ENCODE peak calls at places on chromosomes 4 and X, in nine cellular contexts. A is SJSA1; E is sigmoid colon; Y is neuronal stem cell; T is Daoy; R is left ventricle myocardium inferior; D is left kidney; M is retina; V is stimulated activated CD4-positive, alpha-beta T cell treated with anti-CD3 and anti-CD28 coated beads, Interleukin-4, amount 100 ng/mL, for 1 hour. S is an unnamed sample.

GRCh38 chr4:3871181-3871852 is 105.1 kb downstream of the ADRA2C start:
- DNase-seq in A (peak), E (peak), Y (peak), T (peak), R (no peak), D (peak), M (peak), V (no peak), S (peak)

GRCh38 chrX:150199803-150200202 is 163.3 kb upstream of the MAMLD1 start:
- DNase-seq in A (no peak), E (no peak), Y (no peak), T (no peak), R (no peak), D (no peak), M (no peak), V (no peak), S (no peak)

GRCh38 chr4:41120297-41121217 is 93.8 kb downstream of the APBB2 start:
- DNase-seq in A (no peak), E (peak), Y (no peak), T (no peak), R (peak), D (peak), M (no peak), V (no peak), S (no peak)

GRCh38 chr4:113328514-113328913 is 279.1 kb downstream of the ANK2 start:
- DNase-seq in A (no peak), E (no peak), Y (no peak), T (peak), R (no peak), D (peak), M (no peak), V (peak), S (peak)

GRCh38 chr4:89640620-89641366 is 196.2 kb downstream of the SNCA start:
- DNase-seq in A (no peak), E (no peak), Y (peak), T (peak), R (peak), D (peak), M (peak), V (no peak), S (peak)

GRCh38 chr4:148444296-148445070 is 2.3 kb upstream of the NR3C2 start:
- DNase-seq in A (no peak), E (peak), Y (peak), T (peak), R (peak), D (peak), M (peak), V (peak), S (peak)

GRCh38 chrX:74922922-74923321 is 2.3 kb downstream of the NEXMIF start:
- DNase-seq in A (no peak), E (no peak), Y (no peak), T (no peak), R (no peak), D (no peak), M (no peak), V (no peak), S (no peak)

GRCh38 chr4:95877636-95878035 is 37.7 kb downstream of the PDHA2 start:
- DNase-seq in A (no peak), E (no peak), Y (no peak), T (no peak), R (no peak), D (no peak), M (no peak), V (no peak), S (no peak)

GRCh38 chr4:105192910-105193309 is 46.2 kb downstream of the TET2 start:
- DNase-seq in A (no peak), E (no peak), Y (no peak), T (no peak), R (no peak), D (no peak), M (no peak), V (no peak), S (no peak)

GRCh38 chr4:162061214-162061613 is 102.6 kb downstream of the FSTL5 start:
- DNase-seq in A (no peak), E (no peak), Y (peak), T (peak), R (no peak), D (peak), M (peak), V (no peak), S (no peak)

GRCh38 chrX:150546711-150547153 is 21.7 kb upstream of the MTM1 start:
- DNase-seq in A (no peak), E (no peak), Y (no peak), T (no peak), R (no peak), D (peak), M (no peak), V (peak), S (no peak)

GRCh38 chrX:96563663-96564062 is 121.0 kb upstream of the DIAPH2 start:
- DNase-seq in A (no peak), E (no peak), Y (no peak), T (no peak), R (no peak), D (no peak), M (no peak), V (no peak), S (no peak)

GRCh38 chrX:135977611-135978010 is 3.8 kb upstream of the MMGT1 start:
- DNase-seq in A (no peak), E (no peak), Y (no peak), T (no peak), R (no peak), D (no peak), M (no peak), V (no peak), S (no peak)

GRCh38 chr4:123390846-123391456 is 5.6 kb upstream of the SPRY1 start:
- DNase-seq in A (no peak), E (no peak), Y (no peak), T (no peak), R (no peak), D (no peak), M (no peak), V (no peak), S (no peak)

GRCh38 chr4:27043200-27043599 is 182.6 kb downstream of the STIM2 start:
- DNase-seq in A (no peak), E (no peak), Y (no peak), T (no peak), R (no peak), D (no peak), M (no peak), V (no peak), S (no peak)

GRCh38 chr4:66000500-66001117 is 330.3 kb upstream of the EPHA5 start:
- DNase-seq in A (no peak), E (no peak), Y (no peak), T (no peak), R (no peak), D (no peak), M (no peak), V (no peak), S (no peak)

GRCh38 chr4:168900080-168900479 is 110.0 kb downstream of the CBR4 start:
- DNase-seq in A (no peak), E (peak), Y (no peak), T (no peak), R (peak), D (no peak), M (no peak), V (no peak), S (no peak)

GRCh38 chr4:95415346-95415771 is 133.4 kb downstream of the UNC5C start:
- DNase-seq in A (no peak), E (no peak), Y (no peak), T (no peak), R (no peak), D (no peak), M (no peak), V (no peak), S (no peak)

GRCh38 chr4:174494731-174495130 is 27.6 kb downstream of the HPGD start:
- DNase-seq in A (no peak), E (no peak), Y (peak), T (no peak), R (no peak), D (peak), M (no peak), V (no peak), S (no peak)

GRCh38 chrX:1587161-1587560 is 4.2 kb upstream of the AKAP17A start:
- DNase-seq in A (no peak), E (no peak), Y (no peak), T (no peak), R (no peak), D (no peak), M (no peak), V (no peak), S (no peak)

GRCh38 chr4:122963222-122963621 is 40.8 kb upstream of the NUDT6 start:
- DNase-seq in A (no peak), E (no peak), Y (no peak), T (no peak), R (no peak), D (no peak), M (no peak), V (no peak), S (no peak)

S was measured in nephron progenitor cell.